ENCODE peak calls at places on chromosomes 11 and 22, in eight cellular contexts. W, N, S, O, U, R, Y and X are unnamed samples.
A peak's percentile ranks its signal among the peaks of the same experiment; 100 is the strongest.

GRCh38 chr11:116927163-116927772 is 89.8 kb upstream of the APOA1 start:
- DNase-seq in U (no peak), W (no peak), O (peak; percentile 23), S (no peak), N (no peak), Y (no peak), R (no peak), X (no peak)

GRCh38 chr22:33606495-33606894 is 313.8 kb downstream of the LARGE1 start:
- DNase-seq in R (no peak), Y (no peak), O (no peak), U (no peak), S (no peak), W (no peak), N (no peak), X (no peak)

GRCh38 chr22:44668886-44669724 is 32.9 kb upstream of the PRR5 start:
- DNase-seq in R (no peak), W (no peak), N (no peak), U (no peak), O (peak; percentile 42), Y (no peak), S (no peak), X (no peak)

GRCh38 chr11:26593686-26594085 is 21.6 kb upstream of the MUC15 start:
- DNase-seq in R (no peak), W (no peak), O (no peak), Y (no peak), N (no peak), U (no peak), S (no peak), X (no peak)

GRCh38 chr11:68954970-68955958 is 25.5 kb downstream of the MRGPRD start:
- DNase-seq in S (no peak), R (no peak), O (no peak), W (no peak), U (no peak), Y (peak; percentile 23), N (no peak), X (peak; percentile 45)

GRCh38 chr11:72578541-72578940 is 95.7 kb downstream of the PDE2A start:
- DNase-seq in R (no peak), N (no peak), W (no peak), U (no peak), S (no peak), Y (no peak), O (peak; percentile 4), X (no peak)

GRCh38 chr11:2574553-2575535 is 125.0 kb downstream of the KCNQ1OT1 start:
- DNase-seq in N (peak; percentile 6), O (peak; percentile 1), U (no peak), S (no peak), Y (no peak), R (no peak), W (no peak), X (no peak)

GRCh38 chr11:7673724-7674434 is 579 bp upstream of the CYB5R2 start:
- DNase-seq in S (no peak), O (peak; percentile 15), U (no peak), N (no peak), Y (no peak), W (peak; percentile 38), R (no peak), X (no peak)

GRCh38 chr11:119615003-119615878 is 113.8 kb downstream of the NECTIN1 start:
- DNase-seq in R (no peak), S (no peak), N (no peak), Y (peak; percentile 99), O (no peak), U (peak; percentile 60), W (peak; percentile 63), X (peak; percentile 90)

GRCh38 chr22:42626431-42626830 is 11.7 kb upstream of the POLDIP3 start:
- DNase-seq in Y (no peak), U (no peak), S (no peak), N (no peak), O (no peak), W (no peak), R (no peak), X (no peak)

GRCh38 chr22:32888976-32889375 is 87.5 kb downstream of the TIMP3 start:
- DNase-seq in Y (no peak), W (no peak), U (no peak), S (no peak), N (no peak), O (no peak), R (no peak), X (no peak)

GRCh38 chr11:120645639-120646038 is 134.1 kb downstream of the GRIK4 start:
- DNase-seq in R (peak; percentile 34), O (no peak), Y (peak; percentile 57), W (no peak), U (no peak), N (no peak), S (no peak), X (no peak)

GRCh38 chr11:103257360-103257759 is 148.1 kb downstream of the DYNC2H1 start:
- DNase-seq in Y (peak; percentile 27), S (no peak), U (no peak), O (no peak), R (no peak), W (peak; percentile 40), N (no peak), X (peak; percentile 49)